ENCODE peak calls at places on chromosomes 12 and 14, in four cellular contexts. One of them, this sample, is unnamed.

GRCh38 chr12:44462729-44463128 is 413.4 kb downstream of the NELL2 start:
- DNase-seq in GM23248: no peak
- DNase-seq in OCI-LY7: no peak
- DNase-seq in PC-3: no peak
- DNase-seq in this sample: no peak

GRCh38 chr14:22472935-22473854 is 115.8 kb downstream of the DAD1 start:
- DNase-seq in GM23248: peak
- DNase-seq in PC-3: peak
- DNase-seq in OCI-LY7: peak
- DNase-seq in this sample: peak

GRCh38 chr12:32773686-32774085 is 18.0 kb upstream of the YARS2 start:
- DNase-seq in PC-3: no peak
- DNase-seq in GM23248: no peak
- DNase-seq in OCI-LY7: no peak
- DNase-seq in this sample: no peak

GRCh38 chr12:5171701-5172100 is 128.0 kb downstream of the KCNA5 start:
- DNase-seq in GM23248: peak
- DNase-seq in OCI-LY7: peak
- DNase-seq in PC-3: peak
- DNase-seq in this sample: peak

GRCh38 chr12:33770652-33771051 is 251.6 kb upstream of the ALG10 start:
- DNase-seq in OCI-LY7: no peak
- DNase-seq in GM23248: no peak
- DNase-seq in PC-3: peak
- DNase-seq in this sample: no peak

GRCh38 chr14:66056268-66056907 is 429.8 kb upstream of the CCDC196 start:
- DNase-seq in GM23248: no peak
- DNase-seq in PC-3: no peak
- DNase-seq in OCI-LY7: no peak
- DNase-seq in this sample: no peak

GRCh38 chr14:96203635-96204034 is 1.0 kb upstream of the BDKRB2 start:
- DNase-seq in OCI-LY7: no peak
- DNase-seq in GM23248: no peak
- DNase-seq in PC-3: no peak
- DNase-seq in this sample: no peak

GRCh38 chr12:52007158-52007921 is 594 bp downstream of the TAMALIN start:
- DNase-seq in GM23248: peak
- DNase-seq in OCI-LY7: no peak
- DNase-seq in PC-3: no peak
- DNase-seq in this sample: no peak

GRCh38 chr14:86505808-86506207 is 975.9 kb downstream of the FLRT2 start:
- DNase-seq in GM23248: no peak
- DNase-seq in OCI-LY7: no peak
- DNase-seq in PC-3: no peak
- DNase-seq in this sample: no peak

GRCh38 chr14:65184032-65184764 is 81.9 kb upstream of the MAX start:
- DNase-seq in GM23248: peak
- DNase-seq in PC-3: peak
- DNase-seq in OCI-LY7: no peak
- DNase-seq in this sample: no peak

GRCh38 chr12:51188359-51189051 is 15.6 kb upstream of the TFCP2 start:
- DNase-seq in PC-3: no peak
- DNase-seq in OCI-LY7: peak
- DNase-seq in GM23248: no peak
- DNase-seq in this sample: no peak

GRCh38 chr14:63273717-63274673 is 44.7 kb downstream of the GPHB5 start:
- DNase-seq in PC-3: no peak
- DNase-seq in OCI-LY7: no peak
- DNase-seq in GM23248: peak
- DNase-seq in this sample: no peak

GRCh38 chr14:22886500-22887259 is 3.7 kb downstream of the REM2 start:
- DNase-seq in OCI-LY7: peak
- DNase-seq in PC-3: peak
- DNase-seq in GM23248: peak
- DNase-seq in this sample: peak

GRCh38 chr12:40946612-40947194 is 241.4 kb upstream of the PDZRN4 start:
- DNase-seq in PC-3: peak
- DNase-seq in OCI-LY7: peak
- DNase-seq in GM23248: peak
- DNase-seq in this sample: peak

GRCh38 chr14:32038876-32039275 is 38.2 kb upstream of the ARHGAP5 start:
- DNase-seq in OCI-LY7: no peak
- DNase-seq in GM23248: no peak
- DNase-seq in PC-3: peak
- DNase-seq in this sample: no peak

GRCh38 chr14:75980856-75981255 is 939 bp downstream of the TGFB3 start:
- DNase-seq in PC-3: peak
- DNase-seq in GM23248: peak
- DNase-seq in OCI-LY7: no peak
- DNase-seq in this sample: no peak

GRCh38 chr12:104454997-104455396 is 1.8 kb upstream of the CHST11 start:
- DNase-seq in OCI-LY7: no peak
- DNase-seq in GM23248: peak
- DNase-seq in PC-3: peak
- DNase-seq in this sample: peak

GRCh38 chr14:98226411-98226810 is 1045.6 kb downstream of the BCL11B start:
- DNase-seq in OCI-LY7: no peak
- DNase-seq in PC-3: no peak
- DNase-seq in GM23248: no peak
- DNase-seq in this sample: no peak

GRCh38 chr12:116194935-116195431 is 82.5 kb downstream of the MED13L start:
- DNase-seq in GM23248: no peak
- DNase-seq in PC-3: no peak
- DNase-seq in OCI-LY7: peak
- DNase-seq in this sample: no peak

GRCh38 chr12:118398878-118399277 is 22.5 kb downstream of the SUDS3 start:
- DNase-seq in PC-3: no peak
- DNase-seq in GM23248: peak
- DNase-seq in OCI-LY7: no peak
- DNase-seq in this sample: no peak

GRCh38 chr14:78075033-78075432 is 95.1 kb upstream of the NRXN3 start:
- DNase-seq in PC-3: no peak
- DNase-seq in OCI-LY7: no peak
- DNase-seq in GM23248: no peak
- DNase-seq in this sample: no peak

GRCh38 chr14:100538566-100539318 is 48.5 kb downstream of the BEGAIN start:
- DNase-seq in OCI-LY7: no peak
- DNase-seq in PC-3: no peak
- DNase-seq in GM23248: no peak
- DNase-seq in this sample: no peak

GRCh38 chr14:100535287-100536131 is 51.7 kb downstream of the BEGAIN start:
- DNase-seq in PC-3: no peak
- DNase-seq in OCI-LY7: no peak
- DNase-seq in GM23248: no peak
- DNase-seq in this sample: no peak

GRCh38 chr14:100537701-100538565 is 49.3 kb downstream of the BEGAIN start:
- DNase-seq in OCI-LY7: no peak
- DNase-seq in GM23248: no peak
- DNase-seq in PC-3: no peak
- DNase-seq in this sample: no peak

GRCh38 chr14:100536141-100536540 is 51.1 kb downstream of the BEGAIN start:
- DNase-seq in PC-3: no peak
- DNase-seq in GM23248: no peak
- DNase-seq in OCI-LY7: no peak
- DNase-seq in this sample: no peak

GRCh38 chr14:100536721-100537700 is 50.2 kb downstream of the BEGAIN start:
- DNase-seq in OCI-LY7: no peak
- DNase-seq in GM23248: no peak
- DNase-seq in PC-3: no peak
- DNase-seq in this sample: no peak
- TF ChIP-seq EZH2phosphoT487 in OCI-LY7: no peak
- TF ChIP-seq EZH2phosphoT487 in GM23248: no peak
- TF ChIP-seq EZH2phosphoT487 in PC-3: no peak
- TF ChIP-seq EZH2phosphoT487 in this sample: no peak

GRCh38 chr12:26369588-26369987 is 174.2 kb downstream of the SSPN start:
- DNase-seq in OCI-LY7: no peak
- DNase-seq in PC-3: peak
- DNase-seq in GM23248: peak
- DNase-seq in this sample: no peak
- TF ChIP-seq EZH2phosphoT487 in OCI-LY7: no peak
- TF ChIP-seq EZH2phosphoT487 in PC-3: no peak
- TF ChIP-seq EZH2phosphoT487 in GM23248: no peak
- TF ChIP-seq EZH2phosphoT487 in this sample: no peak

GRCh38 chr12:128079-128478 is 61.5 kb downstream of the IQSEC3 start:
- DNase-seq in OCI-LY7: peak
- DNase-seq in PC-3: no peak
- DNase-seq in GM23248: no peak
- DNase-seq in this sample: no peak
- TF ChIP-seq EZH2phosphoT487 in OCI-LY7: no peak
- TF ChIP-seq EZH2phosphoT487 in PC-3: no peak
- TF ChIP-seq EZH2phosphoT487 in GM23248: no peak
- TF ChIP-seq EZH2phosphoT487 in this sample: no peak

DNA sequence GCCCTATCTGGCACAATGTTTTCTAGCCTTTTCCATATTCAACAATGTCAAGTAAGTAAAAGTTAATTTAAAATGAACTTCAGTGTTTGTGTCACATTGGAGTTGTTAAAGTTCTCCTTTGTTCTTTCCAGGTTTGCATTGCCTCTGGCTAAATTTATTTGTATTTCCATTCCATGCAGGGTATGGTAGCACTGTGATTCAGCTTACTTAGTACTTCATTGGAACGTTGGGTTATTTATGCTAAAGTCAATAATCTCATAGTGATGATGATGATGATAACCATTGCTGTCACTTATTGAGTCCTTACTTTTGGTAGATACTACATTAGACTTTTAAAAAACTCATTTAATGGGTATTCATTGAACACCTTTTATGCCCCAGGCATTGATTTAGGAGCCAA is 286.9 kb downstream of the RAD51B start:
- DNase-seq in GM23248: no peak
- DNase-seq in PC-3: no peak
- DNase-seq in OCI-LY7: no peak
- DNase-seq in this sample: no peak
- TF ChIP-seq EZH2phosphoT487 in GM23248: no peak
- TF ChIP-seq EZH2phosphoT487 in PC-3: no peak
- TF ChIP-seq EZH2phosphoT487 in OCI-LY7: no peak
- TF ChIP-seq EZH2phosphoT487 in this sample: no peak

This sample was measured in HCT116.